ENCODE peak calls at places on chromosome 6, in four cellular contexts. S is NCI-H460; P is KBM-7; D is activated naive CD4-positive, alpha-beta T cell. Q is an unnamed sample.
A peak's percentile ranks its signal among the peaks of the same experiment; 100 is the strongest.

GRCh38 chr6:1895721-1896120 is 286.0 kb downstream of the FOXC1 start:
- DNase-seq in D (no peak), S (no peak), P (no peak), Q (no peak)

GRCh38 chr6:41878961-41879405 is 16.2 kb downstream of the USP49 start:
- DNase-seq in D (no peak), S (no peak), P (no peak), Q (no peak)

GRCh38 chr6:161631676-161632194 is 357.9 kb upstream of the AGPAT4 start:
- DNase-seq in S (no peak), P (no peak), D (no peak), Q (no peak)

GRCh38 chr6:29762781-29763214 is 39.6 kb downstream of the HLA-F start:
- DNase-seq in P (no peak), D (no peak), S (no peak), Q (no peak)

GRCh38 chr6:129884211-129884610 is 23.1 kb upstream of the TMEM244 start:
- DNase-seq in S (no peak), D (no peak), P (no peak), Q (no peak)

GRCh38 chr6:106748547-106749207 is 119.3 kb downstream of the QRSL1 start:
- DNase-seq in D (no peak), S (no peak), P (no peak), Q (no peak)

GRCh38 chr6:165716886-165717285 is 53.8 kb upstream of the PDE10A start:
- DNase-seq in D (no peak), S (no peak), P (no peak), Q (no peak)

GRCh38 chr6:135675862-135676261 is 175.6 kb upstream of the PDE7B start:
- DNase-seq in D (no peak), S (peak; percentile 56), P (peak; percentile 38), Q (no peak)

GRCh38 chr6:158923801-158924498 is 76.1 kb downstream of the RSPH3 start:
- DNase-seq in S (no peak), P (no peak), D (no peak), Q (no peak)

GRCh38 chr6:166626177-166627038 is 643 bp downstream of the RPS6KA2 start:
- DNase-seq in S (peak; percentile 16), P (peak; percentile 20), D (no peak), Q (no peak)

GRCh38 chr6:69827491-69827890 is 30.7 kb upstream of the LMBRD1 start:
- DNase-seq in S (no peak), D (no peak), P (no peak), Q (no peak)

GRCh38 chr6:7249391-7249790 is 63.6 kb downstream of the SSR1 start:
- DNase-seq in D (no peak), P (no peak), S (no peak), Q (no peak)

GRCh38 chr6:26030716-26031115 is 56.5 kb upstream of the HFE start:
- DNase-seq in D (no peak), P (peak; percentile 75), S (no peak), Q (no peak)

GRCh38 chr6:118869350-118869749 is 24.6 kb upstream of the ASF1A start:
- DNase-seq in S (no peak), P (no peak), D (no peak), Q (no peak)

GRCh38 chr6:3259491-3259958 is 778 bp downstream of the PSMG4 start:
- DNase-seq in D (no peak), P (peak; percentile 62), S (no peak), Q (no peak)

GRCh38 chr6:52263709-52264320 is 19.5 kb upstream of the IL17F start:
- DNase-seq in D (peak; percentile 21), P (peak; percentile 77), S (peak; percentile 41), Q (no peak)

GRCh38 chr6:38110407-38111025 is 291.0 kb downstream of the ZFAND3 start:
- DNase-seq in D (no peak), S (no peak), P (no peak), Q (no peak)

GRCh38 chr6:142833054-142833453 is 111.9 kb downstream of the HIVEP2 start:
- DNase-seq in P (no peak), D (no peak), S (no peak), Q (no peak)

Q was measured in thoracic aorta.